ENCODE peak calls at places on chromosomes 16 and 17, in six cellular contexts. E, G, C, L, A and X are unnamed samples. For H3K4me1 and H3K27me3, the result is how much of the 10 kb centered on the place peaks cover.

GRCh38 chr16:48408688-48409087 is 23.5 kb upstream of the SIAH1 start:
- DNase-seq in E (no peak), L (no peak), G (peak), C (peak), A (no peak), X (peak)

GRCh38 chr17:46010597-46011186 is 11.6 kb downstream of the STH start:
- DNase-seq in A (no peak), G (no peak), E (no peak), L (no peak), C (no peak), X (no peak)

GRCh38 chr17:30599424-30600061 is 122.3 kb downstream of the GOSR1 start:
- DNase-seq in C (no peak), L (peak), G (no peak), E (no peak), A (no peak), X (no peak)

GRCh38 chr17:17236295-17237025 is 508 bp downstream of the FLCN start:
- DNase-seq in E (no peak), G (no peak), C (no peak), A (no peak), L (no peak), X (no peak)

GRCh38 chr16:57009641-57010170 is 20.3 kb downstream of the NLRC5 start:
- DNase-seq in C (no peak), G (no peak), L (no peak), A (no peak), E (no peak), X (no peak)

GRCh38 chr17:7888184-7888920 is at the start of gene CHD3:
- DNase-seq in C (peak), E (peak), L (peak), A (peak), G (no peak), X (no peak)

GRCh38 chr17:56983380-56983779 is 5.4 kb downstream of the SCPEP1 start:
- DNase-seq in A (no peak), L (no peak), C (no peak), G (no peak), E (no peak), X (no peak)

GRCh38 chr16:3618782-3619166 is 7.4 kb upstream of the SLX4 start:
- DNase-seq in L (no peak), E (no peak), G (no peak), C (no peak), A (no peak), X (no peak)

GRCh38 chr16:24668481-24669001 is 60.9 kb upstream of the TNRC6A start:
- DNase-seq in A (no peak), L (no peak), C (peak), E (no peak), G (no peak), X (no peak)

GRCh38 chr16:29684671-29685070 is 5.7 kb downstream of the QPRT start:
- DNase-seq in C (no peak), A (no peak), G (no peak), L (no peak), E (no peak), X (no peak)

GRCh38 chr16:29683543-29684090 is 4.6 kb downstream of the QPRT start:
- DNase-seq in A (no peak), L (no peak), C (no peak), E (no peak), G (no peak), X (no peak)

GRCh38 chr16:29688172-29688571 is 9.2 kb downstream of the QPRT start:
- DNase-seq in L (no peak), A (no peak), G (no peak), C (no peak), E (no peak), X (no peak)

GRCh38 chr16:29686740-29687327 is 7.9 kb downstream of the QPRT start:
- DNase-seq in L (no peak), A (no peak), C (no peak), E (no peak), G (no peak), X (no peak)

GRCh38 chr16:29687755-29688154 is 8.8 kb downstream of the QPRT start:
- DNase-seq in G (no peak), A (no peak), L (no peak), E (no peak), C (no peak), X (no peak)
- H3K4me1 ChIP-seq in G (under half), A (under half), L (under half), E (under half), C (under half), X (under half)

GRCh38 chr17:47844230-47844629 is 3.2 kb upstream of the SCRN2 start:
- DNase-seq in L (peak), C (no peak), E (no peak), G (no peak), A (no peak), X (no peak)

GRCh38 chr17:47840742-47841487 is at the start of gene SCRN2:
- DNase-seq in G (peak), C (peak), E (peak), L (peak), A (peak), X (peak)

GRCh38 chr17:47843391-47843730 is 2.3 kb upstream of the SCRN2 start:
- DNase-seq in A (no peak), C (no peak), L (no peak), G (no peak), E (no peak), X (no peak)

GRCh38 chr17:47839899-47840741 is 953 bp downstream of the SCRN2 start:
- DNase-seq in A (no peak), G (no peak), C (no peak), L (no peak), E (no peak), X (no peak)

GRCh38 chr17:47841488-47842308 is 625 bp upstream of the SCRN2 start:
- DNase-seq in C (no peak), L (no peak), A (no peak), G (no peak), E (no peak), X (no peak)
- H3K4me3 ChIP-seq in C (no peak), L (no peak), A (peak), G (peak), E (peak), X (peak)

DNA sequence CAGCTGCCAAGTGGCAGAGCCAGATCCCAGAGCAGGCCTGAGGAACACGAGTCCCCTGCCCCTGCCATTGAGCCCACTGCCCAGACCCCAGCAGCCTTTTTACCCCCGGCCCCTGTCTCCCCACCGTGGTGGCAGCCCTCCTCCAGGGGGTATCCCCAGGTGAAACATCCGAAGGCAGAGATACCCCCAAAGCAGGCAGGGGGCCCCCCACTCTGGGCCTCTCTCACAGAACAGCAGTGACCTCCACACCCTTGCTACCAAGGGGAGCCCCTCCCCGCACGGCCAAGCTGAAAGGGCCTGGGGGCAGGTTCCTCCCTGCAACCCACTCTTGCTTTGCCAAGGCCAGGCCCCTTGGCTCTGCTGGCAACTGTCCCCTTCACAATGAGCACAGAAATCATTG is 142.2 kb downstream of the ENGASE start:
- DNase-seq in E (no peak), A (no peak), C (no peak), G (no peak), L (no peak), X (no peak)
- H3K27me3 ChIP-seq in E (under half), A (under half), C (under half), G (half or more), L (under half), X (half or more)

DNA sequence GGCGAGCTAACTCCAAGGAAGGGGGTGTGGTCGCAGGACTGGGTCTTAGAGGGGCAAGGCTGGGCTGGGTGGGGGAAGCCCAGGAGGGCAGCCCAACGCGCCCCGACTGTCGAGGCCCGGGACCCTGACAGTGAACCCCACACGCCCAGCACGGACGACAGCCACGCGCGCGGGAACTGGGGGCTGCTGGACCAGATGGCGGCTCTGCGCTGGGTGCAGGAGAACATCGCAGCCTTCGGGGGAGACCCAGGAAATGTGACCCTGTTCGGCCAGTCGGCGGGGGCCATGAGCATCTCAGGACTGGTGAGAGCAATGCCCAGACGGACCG is 12.7 kb downstream of the CES4A start:
- DNase-seq in L (no peak), C (no peak), E (no peak), G (peak), A (no peak), X (no peak)
- H3K4me1 ChIP-seq in L (under half), C (under half), E (under half), G (under half), A (under half), X (under half)

GRCh38 chr17:19978803-19979202 is 1.2 kb upstream of the AKAP10 start:
- DNase-seq in G (no peak), C (no peak), A (no peak), E (no peak), L (no peak), X (no peak)
- H3K4me3 ChIP-seq in G (no peak), C (no peak), A (peak), E (peak), L (no peak), X (no peak)

GRCh38 chr17:41578538-41578937 is 6.7 kb upstream of the KRT9 start:
- DNase-seq in E (no peak), A (no peak), C (no peak), L (no peak), G (no peak), X (no peak)
- H3K27me3 ChIP-seq in E (under half), A (under half), C (under half), L (under half), G (half or more), X (under half)